ENCODE peak calls at places on chromosomes 2 and 18, in eight cellular contexts. D is GM19239; H is skeletal muscle cell; L is H7; A is CD8-positive, alpha-beta T cell; M is NCI-H1105; E is mucosa of descending colon; B is neuronal stem cell. Z is an unnamed sample.

GRCh38 chr18:13932285-13933025 is 17.1 kb upstream of the MC2R start:
- DNase-seq in E (no peak), B (no peak), H (no peak), D (no peak), A (no peak), M (no peak), L (no peak), Z (no peak)

GRCh38 chr2:130241041-130241707 is 42.9 kb upstream of the TUBA3E start:
- DNase-seq in E (peak; percentile 80), H (no peak), A (no peak), M (no peak), D (no peak), B (no peak), L (no peak), Z (no peak)

GRCh38 chr18:647304-647703 is 10.1 kb upstream of the TYMS start:
- DNase-seq in L (no peak), H (no peak), D (no peak), E (no peak), A (no peak), B (no peak), M (no peak), Z (no peak)

GRCh38 chr2:238462782-238463396 is 36.2 kb downstream of the ASB1 start:
- DNase-seq in B (no peak), D (peak; percentile 36), M (peak; percentile 9), A (no peak), H (no peak), E (no peak), L (peak; percentile 73), Z (peak; percentile 62)

GRCh38 chr2:103784271-103784670 is 1022.4 kb downstream of the TMEM182 start:
- DNase-seq in D (no peak), A (no peak), L (no peak), E (no peak), H (no peak), B (peak; percentile 21), M (no peak), Z (no peak)

GRCh38 chr2:118102433-118103082 is 14.3 kb downstream of the INSIG2 start:
- DNase-seq in D (no peak), M (no peak), E (no peak), A (no peak), L (no peak), H (no peak), B (no peak), Z (no peak)

GRCh38 chr18:77112161-77112801 is 20.3 kb downstream of the MBP start:
- DNase-seq in M (no peak), D (no peak), A (no peak), L (peak; percentile 50), B (no peak), E (no peak), H (no peak), Z (no peak)

GRCh38 chr2:233535276-233535675 is 31.3 kb downstream of the USP40 start:
- DNase-seq in E (no peak), M (no peak), D (no peak), H (no peak), A (no peak), L (no peak), B (no peak), Z (peak; percentile 13)

GRCh38 chr2:240252191-240252871 is 111.9 kb upstream of the OTOS start:
- DNase-seq in H (no peak), B (no peak), E (peak; percentile 44), L (peak; percentile 16), A (peak; percentile 1), D (no peak), M (no peak), Z (no peak)

GRCh38 chr2:187862715-187863114 is 308.5 kb upstream of the TFPI start:
- DNase-seq in B (no peak), D (no peak), H (no peak), M (no peak), L (no peak), A (no peak), E (no peak), Z (no peak)

GRCh38 chr18:2902327-2902726 is 55.5 kb downstream of the EMILIN2 start:
- DNase-seq in E (no peak), A (no peak), H (no peak), L (no peak), M (no peak), D (no peak), B (no peak), Z (no peak)

GRCh38 chr2:118850901-118851268 is 3.4 kb upstream of the EN1 start:
- DNase-seq in E (no peak), H (no peak), D (no peak), L (peak; percentile 32), M (no peak), A (no peak), B (no peak), Z (no peak)

GRCh38 chr2:68341583-68341982 is 21.8 kb upstream of the CNRIP1 start:
- DNase-seq in D (no peak), E (no peak), H (no peak), L (no peak), B (no peak), A (no peak), M (no peak), Z (no peak)

GRCh38 chr2:130261970-130262760 is 63.9 kb upstream of the TUBA3E start:
- DNase-seq in A (no peak), H (no peak), E (no peak), D (no peak), B (no peak), L (peak; percentile 30), M (no peak), Z (peak; percentile 10)

GRCh38 chr2:111678651-111679050 is 205.3 kb downstream of the ANAPC1 start:
- DNase-seq in D (no peak), H (no peak), B (no peak), M (no peak), A (no peak), E (no peak), L (no peak), Z (no peak)

GRCh38 chr2:172131713-172132555 is 29.2 kb upstream of the DLX2 start:
- DNase-seq in D (no peak), E (no peak), A (no peak), H (no peak), M (no peak), B (peak; percentile 55), L (peak; percentile 54), Z (no peak)

GRCh38 chr2:95325590-95326432 is 28.7 kb downstream of the KCNIP3 start:
- DNase-seq in M (no peak), B (no peak), H (no peak), L (no peak), E (no peak), A (no peak), D (no peak), Z (no peak)

GRCh38 chr2:165281387-165281786 is 42.2 kb downstream of the SCN2A start:
- DNase-seq in D (no peak), M (no peak), L (no peak), B (no peak), E (no peak), A (no peak), H (no peak), Z (no peak)

GRCh38 chr2:130864830-130865229 is 28.1 kb downstream of the ARHGEF4 start:
- DNase-seq in L (no peak), E (no peak), M (peak; percentile 57), B (no peak), A (no peak), H (peak; percentile 72), D (no peak), Z (peak; percentile 62)

GRCh38 chr2:241639385-241639784 is 1.9 kb downstream of the ATG4B start:
- DNase-seq in M (no peak), B (no peak), L (no peak), A (no peak), D (no peak), E (no peak), H (no peak), Z (no peak)

GRCh38 chr2:192555740-192556139 is 361.0 kb upstream of the TMEFF2 start:
- DNase-seq in L (no peak), E (no peak), B (no peak), H (no peak), M (no peak), D (no peak), A (no peak), Z (no peak)

GRCh38 chr2:231708773-231709635 is 679 bp downstream of the PTMA start:
- DNase-seq in M (no peak), E (peak; percentile 82), B (no peak), H (no peak), A (peak; percentile 55), L (peak; percentile 61), D (no peak), Z (peak; percentile 37)

GRCh38 chr2:197647961-197648690 is 27.3 kb downstream of the RFTN2 start:
- DNase-seq in A (no peak), M (no peak), L (no peak), D (no peak), H (peak; percentile 4), E (no peak), B (no peak), Z (peak; percentile 40)

GRCh38 chr2:236574000-236574399 is 4.4 kb downstream of the ACKR3 start:
- DNase-seq in L (no peak), A (no peak), B (no peak), D (no peak), H (no peak), E (no peak), M (no peak), Z (no peak)

GRCh38 chr2:43131890-43132522 is 94.4 kb downstream of the ZFP36L2 start:
- DNase-seq in L (peak; percentile 53), D (no peak), E (no peak), M (no peak), H (no peak), A (no peak), B (no peak), Z (no peak)

GRCh38 chr2:230868151-230868946 is 3.6 kb downstream of the ITM2C start:
- DNase-seq in D (no peak), A (no peak), M (no peak), B (no peak), L (peak; percentile 87), E (no peak), H (no peak), Z (no peak)

GRCh38 chr2:104915107-104915793 is 61.3 kb downstream of the POU3F3 start:
- DNase-seq in B (no peak), E (no peak), L (no peak), A (no peak), H (no peak), D (no peak), M (no peak), Z (no peak)

GRCh38 chr2:63741884-63742583 is 99.7 kb upstream of the UGP2 start:
- DNase-seq in M (no peak), A (no peak), E (no peak), B (no peak), H (no peak), L (no peak), D (no peak), Z (no peak)

GRCh38 chr2:238459081-238459629 is 32.4 kb downstream of the ASB1 start:
- DNase-seq in L (no peak), D (no peak), B (no peak), E (no peak), M (no peak), A (no peak), H (peak; percentile 89), Z (peak; percentile 89)

GRCh38 chr2:20528713-20529112 is 81.8 kb downstream of the RHOB start:
- DNase-seq in A (no peak), E (no peak), M (no peak), D (no peak), L (no peak), B (no peak), H (no peak), Z (no peak)

GRCh38 chr2:178429336-178429735 is 21.6 kb downstream of the PRKRA start:
- DNase-seq in B (no peak), E (no peak), D (no peak), A (no peak), H (no peak), L (no peak), M (no peak), Z (no peak)

GRCh38 chr2:218067523-218067922 is 1.5 kb upstream of the RUFY4 start:
- DNase-seq in A (no peak), B (no peak), M (no peak), L (no peak), D (no peak), E (no peak), H (no peak), Z (no peak)

GRCh38 chr18:32349728-32350395 is 120.8 kb downstream of the GAREM1 start:
- DNase-seq in L (no peak), M (no peak), D (no peak), A (no peak), B (no peak), E (no peak), H (peak; percentile 95), Z (peak; percentile 91)

GRCh38 chr18:38867680-38868079 is 1302.1 kb upstream of the CELF4 start:
- DNase-seq in E (no peak), H (no peak), M (no peak), L (no peak), D (no peak), A (no peak), B (no peak), Z (no peak)

Z was measured in AG10803.